ENCODE peak calls at places on chromosome X, in five cellular contexts. Y, J, S, M and E are unnamed samples.

GRCh38 chrX:55057691-55058249 is 17.1 kb upstream of the PAGE2B start:
- DNase-seq in Y (no peak), J (no peak), S (no peak), M (peak), E (peak)

GRCh38 chrX:134801267-134801666 is 143.0 kb upstream of the PLAC1 start:
- DNase-seq in Y (no peak), J (no peak), S (no peak), M (no peak), E (no peak)

GRCh38 chrX:3815896-3816664 is 102.6 kb upstream of the PRKX start:
- DNase-seq in Y (peak), J (peak), S (peak), M (peak), E (peak)

GRCh38 chrX:110173192-110174175 is 144.4 kb downstream of the AMMECR1 start:
- DNase-seq in Y (no peak), J (no peak), S (peak), M (no peak), E (no peak)

GRCh38 chrX:69149466-69150293 is 15.6 kb downstream of the PJA1 start:
- DNase-seq in Y (no peak), J (peak), S (no peak), M (no peak), E (no peak)

GRCh38 chrX:16320765-16321355 is 153.6 kb downstream of the MAGEB17 start:
- DNase-seq in Y (no peak), J (no peak), S (no peak), M (no peak), E (peak)

GRCh38 chrX:68830486-68831404 is 1.9 kb downstream of the EFNB1 start:
- DNase-seq in Y (no peak), J (no peak), S (no peak), M (no peak), E (no peak)

GRCh38 chrX:118724352-118724751 is 3.1 kb upstream of the IL13RA1 start:
- DNase-seq in Y (no peak), J (no peak), S (no peak), M (no peak), E (no peak)

GRCh38 chrX:40778861-40779575 is 43.7 kb upstream of the MED14 start:
- DNase-seq in Y (no peak), J (no peak), S (no peak), M (no peak), E (peak)

GRCh38 chrX:102063445-102064074 is 61.9 kb upstream of the TCEAL2 start:
- DNase-seq in Y (no peak), J (no peak), S (no peak), M (no peak), E (no peak)

GRCh38 chrX:110847334-110847733 is 51.7 kb upstream of the CHRDL1 start:
- DNase-seq in Y (peak), J (no peak), S (no peak), M (no peak), E (peak)

GRCh38 chrX:83185010-83185409 is 323.1 kb upstream of the POU3F4 start:
- DNase-seq in Y (no peak), J (no peak), S (no peak), M (no peak), E (no peak)

GRCh38 chrX:134706138-134706537 is 47.9 kb upstream of the PLAC1 start:
- DNase-seq in Y (no peak), J (no peak), S (no peak), M (no peak), E (no peak)

GRCh38 chrX:98405376-98405775 is 1521.7 kb downstream of the RPA4 start:
- DNase-seq in Y (no peak), J (no peak), S (no peak), M (no peak), E (no peak)

GRCh38 chrX:9285342-9285771 is 179.5 kb upstream of the TBL1X start:
- DNase-seq in Y (no peak), J (no peak), S (no peak), M (no peak), E (no peak)

GRCh38 chrX:2572740-2573139 is 72.0 kb upstream of the DHRSX start:
- DNase-seq in Y (no peak), J (no peak), S (no peak), M (no peak), E (peak)

GRCh38 chrX:110172215-110172614 is 145.7 kb downstream of the AMMECR1 start:
- DNase-seq in Y (peak), J (no peak), S (no peak), M (no peak), E (no peak)

GRCh38 chrX:16205840-16206239 is 38.6 kb downstream of the MAGEB17 start:
- DNase-seq in Y (no peak), J (no peak), S (no peak), M (no peak), E (peak)

GRCh38 chrX:31392541-31392940 is 320.7 kb upstream of the FTHL17 start:
- DNase-seq in Y (no peak), J (no peak), S (no peak), M (no peak), E (no peak)

GRCh38 chrX:107324493-107325310 is 118.3 kb downstream of the DNAAF6 start:
- DNase-seq in Y (no peak), J (peak), S (no peak), M (no peak), E (peak)

GRCh38 chrX:129738466-129739308 is at the start of gene XPNPEP2:
- DNase-seq in Y (no peak), J (no peak), S (no peak), M (no peak), E (peak)

GRCh38 chrX:15973299-15973698 is 118.7 kb upstream of the AP1S2 start:
- DNase-seq in Y (peak), J (no peak), S (no peak), M (no peak), E (peak)

GRCh38 chrX:108312938-108313337 is 125.3 kb downstream of the COL4A6 start:
- DNase-seq in Y (no peak), J (no peak), S (peak), M (peak), E (peak)

GRCh38 chrX:105872921-105873320 is 50.6 kb downstream of the NRK start:
- DNase-seq in Y (no peak), J (no peak), S (no peak), M (no peak), E (peak)

GRCh38 chrX:34379891-34380290 is 247.8 kb upstream of the FAM47A start:
- DNase-seq in Y (no peak), J (no peak), S (no peak), M (no peak), E (no peak)

GRCh38 chrX:55452825-55453124 is 848 bp downstream of the MAGEH1 start:
- DNase-seq in Y (no peak), J (no peak), S (no peak), M (no peak), E (no peak)

GRCh38 chrX:65667503-65668355 is at the start of gene MSN:
- DNase-seq in Y (no peak), J (peak), S (peak), M (peak), E (peak)
- TF ChIP-seq CTCF in Y (peak), J (no peak), S (no peak), M (no peak), E (peak)

GRCh38 chrX:133269168-133269567 is 51.0 kb upstream of the TFDP3 start:
- DNase-seq in Y (no peak), J (no peak), S (no peak), M (no peak), E (no peak)

GRCh38 chrX:133267621-133268020 is 49.5 kb upstream of the TFDP3 start:
- DNase-seq in Y (no peak), J (no peak), S (no peak), M (no peak), E (no peak)

DNA sequence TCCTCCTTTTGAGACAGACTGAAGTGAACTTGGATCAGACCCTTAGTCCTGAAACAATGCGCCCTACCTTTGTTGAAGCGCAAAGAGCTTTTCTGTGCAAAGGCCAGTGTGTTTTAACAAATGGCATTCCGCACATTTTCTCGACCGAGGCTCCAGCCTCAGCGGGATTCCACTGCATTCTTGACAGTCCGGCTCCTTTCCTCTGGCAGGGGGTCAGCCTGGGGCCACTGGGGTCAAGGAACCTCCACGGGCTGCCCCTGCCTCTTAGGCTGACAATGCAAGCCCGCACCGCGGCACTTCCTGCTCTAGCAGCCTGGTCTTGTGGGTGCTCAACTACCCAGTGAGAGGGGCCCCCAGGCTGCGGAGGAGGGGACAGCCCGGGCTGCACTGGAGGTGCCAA is 47.2 kb upstream of the TFDP3 start:
- DNase-seq in Y (no peak), J (no peak), S (no peak), M (no peak), E (no peak)
- H3K4me3 ChIP-seq in Y (no peak), J (no peak), S (no peak), M (no peak), E (no peak)

GRCh38 chrX:120136128-120136527 is 20.4 kb upstream of the RHOXF1 start:
- DNase-seq in Y (no peak), J (no peak), S (no peak), M (no peak), E (no peak)

GRCh38 chrX:120140293-120140981 is 18.0 kb upstream of the RHOXF2 start:
- DNase-seq in Y (no peak), J (no peak), S (no peak), M (no peak), E (no peak)

DNA sequence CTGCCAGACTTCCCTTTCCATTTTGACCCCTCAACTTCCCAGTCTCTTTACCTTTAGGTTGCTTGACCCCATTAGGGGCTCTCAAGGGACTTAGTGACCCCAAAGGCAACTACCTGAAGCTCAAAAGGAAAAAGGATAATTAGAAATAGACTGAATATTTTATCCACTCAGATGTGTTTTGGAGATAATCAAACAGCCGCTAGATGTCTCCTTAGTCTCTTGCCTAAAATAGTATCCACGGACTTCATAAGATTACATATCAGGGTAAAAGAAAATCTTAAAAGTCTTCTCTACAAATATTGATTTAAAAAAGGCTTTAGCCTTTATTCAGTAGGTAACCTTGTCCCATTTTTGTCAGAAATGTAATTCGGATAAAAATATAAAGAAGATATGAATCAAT is 21.0 kb upstream of the RHOXF2 start:
- DNase-seq in Y (no peak), J (no peak), S (no peak), M (no peak), E (no peak)
- TF ChIP-seq CTCF in Y (no peak), J (no peak), S (no peak), M (no peak), E (no peak)

GRCh38 chrX:155995476-155995875 is 2.0 kb upstream of the IL9R start:
- DNase-seq in Y (no peak), J (no peak), S (no peak), M (no peak), E (no peak)
- H3K4me3 ChIP-seq in Y (no peak), J (no peak), S (no peak), M (no peak), E (no peak)

GRCh38 chrX:7168366-7168765 is 20.4 kb upstream of the PUDP start:
- DNase-seq in Y (no peak), J (no peak), S (no peak), M (no peak), E (no peak)

GRCh38 chrX:7169627-7170026 is 21.7 kb upstream of the PUDP start:
- DNase-seq in Y (no peak), J (no peak), S (peak), M (peak), E (no peak)

GRCh38 chrX:7170903-7171302 is 22.9 kb upstream of the PUDP start:
- DNase-seq in Y (no peak), J (no peak), S (peak), M (no peak), E (no peak)
- TF ChIP-seq CTCF in Y (peak), J (peak), S (peak), M (no peak), E (no peak)

GRCh38 chrX:74422029-74422352 is 698 bp downstream of the SLC16A2 start:
- DNase-seq in Y (no peak), J (no peak), S (no peak), M (no peak), E (no peak)

GRCh38 chrX:74421181-74422028 is at the start of gene SLC16A2:
- DNase-seq in Y (no peak), J (peak), S (peak), M (peak), E (peak)

GRCh38 chrX:74422576-74423288 is 1.4 kb downstream of the SLC16A2 start:
- DNase-seq in Y (no peak), J (peak), S (peak), M (no peak), E (peak)

GRCh38 chrX:74420194-74421035 is 878 bp upstream of the SLC16A2 start:
- DNase-seq in Y (no peak), J (peak), S (peak), M (peak), E (peak)

GRCh38 chrX:74419861-74420193 is 1.5 kb upstream of the SLC16A2 start:
- DNase-seq in Y (no peak), J (no peak), S (no peak), M (no peak), E (no peak)
- H3K4me3 ChIP-seq in Y (no peak), J (peak), S (peak), M (peak), E (peak)

DNA sequence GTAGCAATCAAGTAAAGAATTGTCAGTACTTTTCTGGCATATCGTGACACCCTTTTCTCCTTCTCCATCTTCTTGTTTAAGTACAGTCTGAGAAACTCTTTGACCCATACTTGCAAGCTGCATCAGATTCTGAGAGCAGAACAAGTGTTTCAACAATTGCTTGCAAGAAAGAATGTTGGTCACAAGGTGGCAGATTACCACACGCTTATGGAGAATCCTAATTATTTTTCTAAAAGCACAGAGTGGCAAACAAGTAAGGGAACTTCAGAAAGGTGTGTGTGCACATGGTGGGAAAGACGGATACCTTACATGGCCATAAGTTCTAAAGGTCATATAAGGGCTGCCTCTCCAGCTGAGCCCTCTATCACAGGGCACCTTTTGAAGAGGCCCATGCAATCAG is 136.4 kb upstream of the FGF13 start:
- DNase-seq in Y (no peak), J (no peak), S (no peak), M (no peak), E (no peak)
- TF ChIP-seq CTCF in Y (no peak), J (no peak), S (peak), M (no peak), E (peak)

GRCh38 chrX:153726286-153727107 is 1.8 kb downstream of the ABCD1 start:
- DNase-seq in Y (peak), J (peak), S (peak), M (peak), E (no peak)
- H3K4me3 ChIP-seq in Y (no peak), J (peak), S (peak), M (no peak), E (peak)

GRCh38 chrX:39624166-39624565 is 473.6 kb downstream of the BCOR start:
- DNase-seq in Y (no peak), J (no peak), S (no peak), M (no peak), E (no peak)

GRCh38 chrX:39626749-39627148 is 471.0 kb downstream of the BCOR start:
- DNase-seq in Y (no peak), J (no peak), S (no peak), M (no peak), E (no peak)

GRCh38 chrX:39627257-39627656 is 470.5 kb downstream of the BCOR start:
- DNase-seq in Y (no peak), J (no peak), S (peak), M (no peak), E (no peak)

GRCh38 chrX:39629001-39629400 is 468.8 kb downstream of the BCOR start:
- DNase-seq in Y (no peak), J (no peak), S (no peak), M (no peak), E (no peak)

DNA sequence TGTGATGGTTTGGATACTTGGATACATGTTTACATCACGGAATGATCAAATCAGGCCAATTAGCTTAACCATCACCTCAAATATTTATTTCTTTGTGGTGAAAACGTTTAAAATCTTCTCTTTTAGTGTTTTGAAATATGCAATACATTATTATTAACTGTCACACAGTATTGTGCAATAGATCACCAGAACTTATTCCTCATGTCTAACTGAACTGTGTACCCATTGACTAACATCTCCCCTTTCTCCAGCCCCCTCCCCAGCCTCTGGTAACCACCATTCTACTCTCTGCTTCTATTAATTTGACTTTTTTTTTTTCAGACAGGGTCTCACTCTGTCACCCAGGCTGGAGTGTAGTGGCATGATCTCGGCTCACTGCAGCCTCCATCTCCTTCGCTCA is 471.9 kb downstream of the BCOR start:
- DNase-seq in Y (no peak), J (no peak), S (no peak), M (no peak), E (no peak)
- TF ChIP-seq CTCF in Y (no peak), J (no peak), S (no peak), M (no peak), E (no peak)